ENCODE peak calls at places on chromosomes 11 and 22, in six cellular contexts. J is left ventricle myocardium inferior; Z is mucosa of descending colon; I is CD8-positive, alpha-beta T cell; C is fibroblast of lung; U is spleen. N is an unnamed sample.

GRCh38 chr22:45305456-45306065 is 4.2 kb upstream of the FAM118A start:
- DNase-seq in J (no peak), Z (no peak), I (no peak), C (no peak), U (no peak), N (no peak)

GRCh38 chr22:47484960-47485571 is 722.6 kb downstream of the TBC1D22A start:
- DNase-seq in J (no peak), Z (no peak), I (no peak), C (no peak), U (no peak), N (no peak)

GRCh38 chr22:46762238-46763050 is at the start of gene TBC1D22A:
- DNase-seq in J (peak; percentile 96), Z (peak; percentile 98), I (peak; percentile 92), C (peak; percentile 93), U (peak; percentile 98), N (peak; percentile 92)

GRCh38 chr11:77074205-77074604 is 7.4 kb downstream of the CAPN5 start:
- DNase-seq in J (no peak), Z (peak; percentile 86), I (no peak), C (no peak), U (no peak), N (peak; percentile 42)

GRCh38 chr11:101127699-101128570 is 1.7 kb downstream of the PGR start:
- DNase-seq in J (peak; percentile 33), Z (peak; percentile 61), I (no peak), C (no peak), U (peak; percentile 72), N (peak; percentile 13)

GRCh38 chr11:68121067-68121899 is at the start of gene CHKA:
- DNase-seq in J (peak; percentile 94), Z (peak; percentile 95), I (peak; percentile 76), C (peak; percentile 85), U (peak; percentile 96), N (peak; percentile 93)

GRCh38 chr11:118656563-118657165 is 22.8 kb downstream of the TREH start:
- DNase-seq in J (no peak), Z (no peak), I (no peak), C (no peak), U (no peak), N (no peak)

GRCh38 chr11:104547996-104548661 is 350.1 kb downstream of the CASP12 start:
- DNase-seq in J (no peak), Z (no peak), I (no peak), C (peak; percentile 17), U (no peak), N (no peak)

GRCh38 chr11:64013141-64013896 is 22.4 kb upstream of the FLRT1 start:
- DNase-seq in J (no peak), Z (no peak), I (no peak), C (no peak), U (no peak), N (no peak)

GRCh38 chr22:44702479-44703219 is 645 bp downstream of the PRR5 start:
- DNase-seq in J (no peak), Z (no peak), I (peak; percentile 17), C (peak; percentile 48), U (peak; percentile 89), N (peak; percentile 35)

GRCh38 chr11:69316941-69317340 is 23.0 kb downstream of the MYEOV start:
- DNase-seq in J (no peak), Z (no peak), I (no peak), C (no peak), U (peak; percentile 33), N (no peak)

GRCh38 chr11:69319255-69320106 is 25.5 kb downstream of the MYEOV start:
- DNase-seq in J (no peak), Z (peak; percentile 13), I (no peak), C (no peak), U (peak; percentile 51), N (no peak)

GRCh38 chr11:69320326-69320725 is 26.4 kb downstream of the MYEOV start:
- DNase-seq in J (no peak), Z (no peak), I (no peak), C (no peak), U (peak; percentile 41), N (no peak)

GRCh38 chr11:69318093-69318420 is 24.1 kb downstream of the MYEOV start:
- DNase-seq in J (no peak), Z (no peak), I (no peak), C (no peak), U (no peak), N (no peak)

GRCh38 chr11:69317401-69318092 is 23.6 kb downstream of the MYEOV start:
- DNase-seq in J (no peak), Z (no peak), I (no peak), C (peak; percentile 57), U (peak; percentile 18), N (no peak)
- H3K4me3 ChIP-seq in J (no peak overlapping the region), Z (no peak overlapping the region), I (no peak overlapping the region), C (no peak overlapping the region), U (no peak overlapping the region), N (no peak overlapping the region)

DNA sequence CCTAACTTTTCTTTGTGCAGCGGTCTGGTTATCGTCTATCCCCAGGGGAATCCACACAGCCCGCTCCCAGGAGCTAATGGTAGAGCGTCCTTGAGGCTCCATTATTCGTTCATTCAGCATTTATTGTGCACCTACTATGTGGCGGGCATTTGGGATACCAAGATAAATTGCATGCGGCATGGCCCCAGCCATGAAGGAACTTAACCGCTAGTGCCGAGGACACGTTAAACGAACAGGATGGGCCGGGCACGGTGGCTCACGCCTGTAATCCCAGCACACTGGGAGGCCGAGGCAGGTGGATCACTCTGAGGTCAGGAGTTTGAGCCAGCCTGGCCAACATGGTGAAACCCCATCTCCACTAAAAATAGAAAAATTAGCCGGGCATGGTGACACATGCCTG is 11.2 kb downstream of the TMEM121B start:
- DNase-seq in J (no peak), Z (no peak), I (no peak), C (no peak), U (peak; percentile 62), N (no peak)
- H3K36me3 ChIP-seq in J (peaks cover 35% of the 10 kb centered on the region), Z (peaks cover 9% of the 10 kb centered on the region), I (peaks cover 36% of the 10 kb centered on the region), C (peaks cover 11% of the 10 kb centered on the region), U (peaks cover 47% of the 10 kb centered on the region), N (peaks cover 2% of the 10 kb centered on the region)

GRCh38 chr11:47611240-47611863 is 17.1 kb upstream of the C1QTNF4 start:
- DNase-seq in J (no peak), Z (no peak), I (no peak), C (no peak), U (peak; percentile 36), N (no peak)

GRCh38 chr11:47605921-47606320 is 11.7 kb upstream of the C1QTNF4 start:
- DNase-seq in J (no peak), Z (no peak), I (no peak), C (no peak), U (no peak), N (no peak)

GRCh38 chr11:47606731-47607130 is 12.5 kb upstream of the C1QTNF4 start:
- DNase-seq in J (peak; percentile 41), Z (no peak), I (no peak), C (peak; percentile 44), U (no peak), N (no peak)

GRCh38 chr11:47607380-47607779 is 13.2 kb upstream of the C1QTNF4 start:
- DNase-seq in J (no peak), Z (no peak), I (no peak), C (peak; percentile 96), U (no peak), N (peak; percentile 94)

GRCh38 chr11:47609675-47610074 is 15.5 kb upstream of the C1QTNF4 start:
- DNase-seq in J (no peak), Z (no peak), I (no peak), C (no peak), U (no peak), N (no peak)
- H3K4me3 ChIP-seq in J (no peak overlapping the region), Z (no peak overlapping the region), I (no peak overlapping the region), C (no peak overlapping the region), U (no peak overlapping the region), N (no peak overlapping the region)

GRCh38 chr11:17098038-17098437 is 20.6 kb upstream of the RPS13 start:
- DNase-seq in J (no peak), Z (no peak), I (no peak), C (no peak), U (no peak), N (no peak)

GRCh38 chr11:17098632-17099031 is 21.2 kb upstream of the RPS13 start:
- DNase-seq in J (no peak), Z (no peak), I (no peak), C (no peak), U (no peak), N (no peak)

GRCh38 chr11:17102447-17102846 is 25.0 kb upstream of the RPS13 start:
- DNase-seq in J (no peak), Z (no peak), I (no peak), C (no peak), U (no peak), N (no peak)
- H3K36me3 ChIP-seq in J (peaks cover 90% of the 10 kb centered on the region), Z (no peaks in the 10 kb centered on the region), I (peaks cover 18% of the 10 kb centered on the region), C (no peaks in the 10 kb centered on the region), U (peaks cover 44% of the 10 kb centered on the region), N (no peaks in the 10 kb centered on the region)

DNA sequence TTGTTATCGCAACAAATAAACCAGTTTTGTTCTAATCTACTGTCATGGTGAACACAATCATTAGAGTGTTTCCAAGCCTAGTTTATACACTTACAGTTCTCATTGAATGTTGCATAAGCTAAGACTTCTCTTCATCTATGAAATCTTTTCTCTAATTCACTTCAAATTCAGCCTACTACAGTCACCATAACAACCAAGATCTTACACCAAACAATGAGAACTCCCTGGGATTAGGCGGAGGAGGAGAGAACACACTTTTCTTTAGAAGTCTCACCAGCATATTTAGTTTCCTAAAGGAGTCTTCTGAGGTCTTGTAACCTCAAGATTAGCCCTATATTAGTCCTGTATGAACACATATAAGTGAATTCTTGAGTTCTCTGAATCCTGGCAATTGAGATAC is 1889.7 kb downstream of the LRRC4C start:
- DNase-seq in J (no peak), Z (no peak), I (no peak), C (no peak), U (no peak), N (no peak)
- H3K4me3 ChIP-seq in J (no peak overlapping the region), Z (no peak overlapping the region), I (no peak overlapping the region), C (no peak overlapping the region), U (no peak overlapping the region), N (no peak overlapping the region)

DNA sequence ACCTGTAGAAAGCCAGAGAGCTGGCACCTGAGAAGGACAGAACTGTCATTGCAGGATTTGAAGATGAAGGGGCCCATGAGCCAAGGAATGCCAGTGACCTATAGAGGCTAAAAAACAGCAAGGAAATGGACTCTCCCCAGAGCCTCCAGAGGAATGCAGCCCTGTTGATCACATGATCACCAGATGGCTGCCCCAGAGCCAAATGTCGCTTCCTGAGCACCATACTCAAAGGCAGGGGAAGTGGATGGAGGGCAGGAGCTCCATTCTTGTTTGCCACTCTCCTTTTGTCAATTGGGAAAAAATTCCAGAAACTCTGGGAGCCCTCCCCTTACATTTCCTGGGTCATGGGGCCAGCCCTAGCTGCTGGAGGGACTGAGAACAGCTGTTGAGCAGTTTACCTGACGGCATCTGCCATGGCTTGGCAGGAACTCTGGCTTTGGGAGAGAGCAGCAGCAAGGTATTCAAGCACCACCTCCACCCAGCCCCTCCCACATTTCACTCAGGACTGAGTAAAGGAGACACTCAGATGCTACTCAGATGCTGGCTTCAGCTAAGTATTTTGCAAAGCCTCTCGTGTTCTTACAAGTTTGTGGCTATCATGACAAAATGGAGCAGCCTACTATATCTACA is 46.9 kb downstream of the DKK3 start:
- DNase-seq in J (no peak), Z (no peak), I (no peak), C (no peak), U (peak; percentile 23), N (no peak)
- H3K36me3 ChIP-seq in J (peaks cover 26% of the 10 kb centered on the region), Z (no peaks in the 10 kb centered on the region), I (no peaks in the 10 kb centered on the region), C (peaks cover 23% of the 10 kb centered on the region), U (peaks cover 12% of the 10 kb centered on the region), N (peaks cover 68% of the 10 kb centered on the region)

GRCh38 chr11:128908391-128909246 is 17.5 kb downstream of the KCNJ5 start:
- DNase-seq in J (peak; percentile 73), Z (peak; percentile 69), I (no peak), C (peak; percentile 78), U (no peak), N (peak; percentile 74)
- H3K4me3 ChIP-seq in J (no peak overlapping the region), Z (no peak overlapping the region), I (no peak overlapping the region), C (peak overlapping the region; percentile 35), U (no peak overlapping the region), N (no peak overlapping the region)

GRCh38 chr22:39422721-39423120 is 23.1 kb downstream of the TAB1 start:
- DNase-seq in J (no peak), Z (no peak), I (no peak), C (no peak), U (peak; percentile 19), N (no peak)
- H3K36me3 ChIP-seq in J (peaks cover 97% of the 10 kb centered on the region), Z (peaks cover 3% of the 10 kb centered on the region), I (peaks cover 49% of the 10 kb centered on the region), C (peaks cover 17% of the 10 kb centered on the region), U (peaks cover 77% of the 10 kb centered on the region), N (peaks cover 30% of the 10 kb centered on the region)

N was measured in MG63.